ENCODE peak calls at places on chromosomes 5 and 9, in six cellular contexts. One of them, this sample, is unnamed.

GRCh38 chr9:4117835-4118610 is 181.8 kb downstream of the GLIS3 start:
- DNase-seq in left ventricle myocardium inferior: no peak
- DNase-seq in colonic mucosa: peak
- DNase-seq in endodermal cell: peak
- DNase-seq in fibroblast of lung: no peak
- DNase-seq in IMR-90: no peak
- DNase-seq in this sample: peak

GRCh38 chr9:98603821-98604383 is 104.8 kb downstream of the GABBR2 start:
- DNase-seq in left ventricle myocardium inferior: no peak
- DNase-seq in colonic mucosa: no peak
- DNase-seq in endodermal cell: peak
- DNase-seq in fibroblast of lung: peak
- DNase-seq in IMR-90: peak
- DNase-seq in this sample: peak

GRCh38 chr5:165579911-165580310 is 2074.5 kb downstream of the MAT2B start:
- DNase-seq in left ventricle myocardium inferior: no peak
- DNase-seq in colonic mucosa: no peak
- DNase-seq in endodermal cell: no peak
- DNase-seq in fibroblast of lung: peak
- DNase-seq in IMR-90: peak
- DNase-seq in this sample: no peak

GRCh38 chr5:148909766-148910165 is 83.4 kb downstream of the ADRB2 start:
- DNase-seq in left ventricle myocardium inferior: no peak
- DNase-seq in colonic mucosa: peak
- DNase-seq in endodermal cell: peak
- DNase-seq in fibroblast of lung: no peak
- DNase-seq in IMR-90: no peak
- DNase-seq in this sample: no peak

GRCh38 chr9:134365791-134366222 is 39.6 kb downstream of the RXRA start:
- DNase-seq in left ventricle myocardium inferior: peak
- DNase-seq in colonic mucosa: no peak
- DNase-seq in endodermal cell: no peak
- DNase-seq in fibroblast of lung: peak
- DNase-seq in IMR-90: no peak
- DNase-seq in this sample: peak

GRCh38 chr5:59728356-59728755 is 165.2 kb downstream of the PDE4D start:
- DNase-seq in left ventricle myocardium inferior: no peak
- DNase-seq in colonic mucosa: no peak
- DNase-seq in endodermal cell: no peak
- DNase-seq in fibroblast of lung: peak
- DNase-seq in IMR-90: no peak
- DNase-seq in this sample: no peak

GRCh38 chr9:133202145-133202513 is 6.9 kb downstream of the OBP2B start:
- DNase-seq in left ventricle myocardium inferior: no peak
- DNase-seq in colonic mucosa: no peak
- DNase-seq in endodermal cell: no peak
- DNase-seq in fibroblast of lung: no peak
- DNase-seq in IMR-90: no peak
- DNase-seq in this sample: no peak

GRCh38 chr9:122846371-122847060 is 18.1 kb upstream of the PDCL start:
- DNase-seq in left ventricle myocardium inferior: no peak
- DNase-seq in colonic mucosa: no peak
- DNase-seq in endodermal cell: no peak
- DNase-seq in fibroblast of lung: no peak
- DNase-seq in IMR-90: no peak
- DNase-seq in this sample: no peak

GRCh38 chr9:76562511-76562911 is 103.5 kb downstream of the GCNT1 start:
- DNase-seq in left ventricle myocardium inferior: no peak
- DNase-seq in colonic mucosa: no peak
- DNase-seq in endodermal cell: no peak
- DNase-seq in fibroblast of lung: peak
- DNase-seq in IMR-90: peak
- DNase-seq in this sample: no peak

GRCh38 chr5:173486826-173487225 is 129.6 kb downstream of the BOD1 start:
- DNase-seq in left ventricle myocardium inferior: no peak
- DNase-seq in colonic mucosa: no peak
- DNase-seq in endodermal cell: peak
- DNase-seq in fibroblast of lung: no peak
- DNase-seq in IMR-90: no peak
- DNase-seq in this sample: no peak

GRCh38 chr5:6732634-6733410 is 19.6 kb downstream of the TENT4A start:
- DNase-seq in left ventricle myocardium inferior: peak
- DNase-seq in colonic mucosa: no peak
- DNase-seq in endodermal cell: no peak
- DNase-seq in fibroblast of lung: peak
- DNase-seq in IMR-90: peak
- DNase-seq in this sample: no peak

GRCh38 chr5:7886849-7887460 is 18.0 kb downstream of the MTRR start:
- DNase-seq in left ventricle myocardium inferior: no peak
- DNase-seq in colonic mucosa: no peak
- DNase-seq in endodermal cell: no peak
- DNase-seq in fibroblast of lung: peak
- DNase-seq in IMR-90: peak
- DNase-seq in this sample: no peak

GRCh38 chr5:135039526-135040296 is 5.7 kb upstream of the PITX1 start:
- DNase-seq in left ventricle myocardium inferior: no peak
- DNase-seq in colonic mucosa: no peak
- DNase-seq in endodermal cell: peak
- DNase-seq in fibroblast of lung: no peak
- DNase-seq in IMR-90: no peak
- DNase-seq in this sample: no peak

GRCh38 chr5:149383399-149383798 is 4.3 kb upstream of the IL17B start:
- DNase-seq in left ventricle myocardium inferior: peak
- DNase-seq in colonic mucosa: no peak
- DNase-seq in endodermal cell: no peak
- DNase-seq in fibroblast of lung: peak
- DNase-seq in IMR-90: no peak
- DNase-seq in this sample: no peak

GRCh38 chr9:120780367-120780766 is 12.8 kb downstream of the FBXW2 start:
- DNase-seq in left ventricle myocardium inferior: no peak
- DNase-seq in colonic mucosa: no peak
- DNase-seq in endodermal cell: no peak
- DNase-seq in fibroblast of lung: no peak
- DNase-seq in IMR-90: no peak
- DNase-seq in this sample: no peak

GRCh38 chr9:137217276-137218211 is 4.5 kb downstream of the RNF208 start:
- DNase-seq in left ventricle myocardium inferior: peak
- DNase-seq in colonic mucosa: peak
- DNase-seq in endodermal cell: peak
- DNase-seq in fibroblast of lung: no peak
- DNase-seq in IMR-90: no peak
- DNase-seq in this sample: peak

GRCh38 chr5:112878760-112879159 is 17.7 kb downstream of the SRP19 start:
- DNase-seq in left ventricle myocardium inferior: no peak
- DNase-seq in colonic mucosa: no peak
- DNase-seq in endodermal cell: no peak
- DNase-seq in fibroblast of lung: no peak
- DNase-seq in IMR-90: peak
- DNase-seq in this sample: no peak

GRCh38 chr5:178940569-178941360 is at the start of gene ZNF454:
- DNase-seq in left ventricle myocardium inferior: peak
- DNase-seq in colonic mucosa: peak
- DNase-seq in endodermal cell: no peak
- DNase-seq in fibroblast of lung: peak
- DNase-seq in IMR-90: peak
- DNase-seq in this sample: no peak
- H3K27ac ChIP-seq in left ventricle myocardium inferior: peak
- H3K27ac ChIP-seq in colonic mucosa: peak
- H3K27ac ChIP-seq in endodermal cell: no peak
- H3K27ac ChIP-seq in fibroblast of lung: no peak
- H3K27ac ChIP-seq in IMR-90: peak
- H3K27ac ChIP-seq in this sample: no peak

GRCh38 chr5:103804714-103805113 is 242.1 kb upstream of the NUDT12 start:
- DNase-seq in left ventricle myocardium inferior: no peak
- DNase-seq in colonic mucosa: no peak
- DNase-seq in endodermal cell: no peak
- DNase-seq in fibroblast of lung: no peak
- DNase-seq in IMR-90: peak
- DNase-seq in this sample: no peak

GRCh38 chr5:103808464-103809106 is 246.0 kb upstream of the NUDT12 start:
- DNase-seq in left ventricle myocardium inferior: no peak
- DNase-seq in colonic mucosa: peak
- DNase-seq in endodermal cell: peak
- DNase-seq in fibroblast of lung: peak
- DNase-seq in IMR-90: peak
- DNase-seq in this sample: peak
- TF ChIP-seq CTCF in left ventricle myocardium inferior: peak
- TF ChIP-seq CTCF in colonic mucosa: peak
- TF ChIP-seq CTCF in endodermal cell: peak
- TF ChIP-seq CTCF in fibroblast of lung: peak
- TF ChIP-seq CTCF in IMR-90: peak
- TF ChIP-seq CTCF in this sample: peak

GRCh38 chr9:129319938-129320481 is 141.9 kb upstream of the IER5L start:
- DNase-seq in left ventricle myocardium inferior: no peak
- DNase-seq in colonic mucosa: peak
- DNase-seq in endodermal cell: peak
- DNase-seq in fibroblast of lung: no peak
- DNase-seq in IMR-90: no peak
- DNase-seq in this sample: peak

GRCh38 chr9:129322022-129322621 is 144.1 kb upstream of the IER5L start:
- DNase-seq in left ventricle myocardium inferior: no peak
- DNase-seq in colonic mucosa: no peak
- DNase-seq in endodermal cell: peak
- DNase-seq in fibroblast of lung: no peak
- DNase-seq in IMR-90: no peak
- DNase-seq in this sample: no peak

GRCh38 chr9:129321511-129322021 is 143.5 kb upstream of the IER5L start:
- DNase-seq in left ventricle myocardium inferior: no peak
- DNase-seq in colonic mucosa: no peak
- DNase-seq in endodermal cell: no peak
- DNase-seq in fibroblast of lung: no peak
- DNase-seq in IMR-90: no peak
- DNase-seq in this sample: peak

GRCh38 chr9:129319076-129319937 is 141.2 kb upstream of the IER5L start:
- DNase-seq in left ventricle myocardium inferior: no peak
- DNase-seq in colonic mucosa: peak
- DNase-seq in endodermal cell: peak
- DNase-seq in fibroblast of lung: no peak
- DNase-seq in IMR-90: no peak
- DNase-seq in this sample: peak

GRCh38 chr9:129320575-129321311 is 142.7 kb upstream of the IER5L start:
- DNase-seq in left ventricle myocardium inferior: peak
- DNase-seq in colonic mucosa: no peak
- DNase-seq in endodermal cell: peak
- DNase-seq in fibroblast of lung: peak
- DNase-seq in IMR-90: peak
- DNase-seq in this sample: peak
- H3K27ac ChIP-seq in left ventricle myocardium inferior: peak
- H3K27ac ChIP-seq in colonic mucosa: peak
- H3K27ac ChIP-seq in endodermal cell: no peak
- H3K27ac ChIP-seq in fibroblast of lung: peak
- H3K27ac ChIP-seq in IMR-90: peak
- H3K27ac ChIP-seq in this sample: peak

DNA sequence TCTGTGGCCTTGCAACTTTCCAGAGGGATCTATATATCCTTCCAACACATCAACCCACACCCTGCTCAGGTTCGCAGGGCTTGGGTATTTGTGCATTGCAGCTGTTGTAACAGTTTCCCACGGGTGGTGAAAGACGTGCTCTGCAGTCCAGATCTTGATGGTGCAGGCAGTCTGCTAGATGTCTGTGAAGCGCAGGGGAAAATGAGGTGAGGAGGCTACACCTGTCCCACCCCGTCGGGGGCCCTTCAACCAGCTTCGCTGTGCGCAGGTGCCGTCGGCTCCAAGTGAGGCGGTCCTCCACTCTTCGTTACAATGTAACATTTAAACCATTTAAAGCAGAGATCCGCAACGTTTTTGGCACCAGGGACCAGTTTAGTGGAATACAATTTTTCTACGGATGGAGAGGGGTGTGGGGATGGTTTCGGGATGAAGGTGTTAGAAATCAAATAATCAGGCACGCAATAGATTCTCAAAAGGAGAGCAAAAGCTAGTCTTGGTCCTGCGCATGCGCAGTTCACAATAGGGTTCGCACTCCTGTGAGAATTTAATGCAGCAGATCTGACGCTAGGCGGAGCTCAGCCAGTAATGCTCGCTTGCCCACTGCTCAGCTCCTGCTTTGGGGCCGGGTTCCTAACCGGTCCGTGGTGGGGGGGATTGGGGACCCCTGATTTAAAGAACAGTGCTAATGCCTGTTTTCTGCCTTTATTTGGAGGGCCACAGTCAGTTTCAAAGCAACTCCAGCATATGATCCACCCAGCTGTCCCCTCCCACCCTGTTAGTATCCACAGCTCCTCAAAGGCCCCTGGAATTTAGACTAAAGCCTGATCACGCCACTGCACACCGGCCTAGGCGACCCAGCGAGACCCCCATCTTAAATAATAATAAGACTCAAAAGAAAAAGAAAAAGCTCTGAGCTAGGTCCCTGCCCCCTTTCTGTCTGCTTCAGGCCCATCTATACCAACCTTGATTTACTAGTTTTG is 97.1 kb upstream of the SELENOP start:
- DNase-seq in left ventricle myocardium inferior: peak
- DNase-seq in colonic mucosa: peak
- DNase-seq in endodermal cell: peak
- DNase-seq in fibroblast of lung: peak
- DNase-seq in IMR-90: peak
- DNase-seq in this sample: peak
- TF ChIP-seq CTCF in left ventricle myocardium inferior: peak
- TF ChIP-seq CTCF in colonic mucosa: peak
- TF ChIP-seq CTCF in endodermal cell: peak
- TF ChIP-seq CTCF in fibroblast of lung: peak
- TF ChIP-seq CTCF in IMR-90: peak
- TF ChIP-seq CTCF in this sample: peak

This sample was measured in WERI-Rb-1.